ENCODE peak calls at places on chromosome 18, in five cellular contexts. J is tibial artery, H is choroid plexus epithelial cell, B is nephron progenitor cell, R is Calu3. V is an unnamed sample.

GRCh38 chr18:79806976-79807841 is 9.5 kb downstream of the KCNG2 start:
- DNase-seq in R (no peak), B (no peak), J (no peak), H (no peak), V (no peak)

GRCh38 chr18:46429649-46430224 is 227.3 kb downstream of the LOXHD1 start:
- DNase-seq in H (no peak), R (no peak), J (no peak), B (no peak), V (no peak)

GRCh38 chr18:23981369-23981768 is 33.2 kb upstream of the TTC39C start:
- DNase-seq in H (no peak), R (no peak), J (no peak), B (peak; percentile 25), V (no peak)

GRCh38 chr18:9239708-9240107 is 94.9 kb upstream of the TWSG1 start:
- DNase-seq in J (no peak), B (no peak), R (no peak), H (no peak), V (no peak)

GRCh38 chr18:9758624-9759075 is 50.5 kb downstream of the RAB31 start:
- DNase-seq in J (no peak), H (no peak), B (no peak), R (no peak), V (no peak)

GRCh38 chr18:48843162-48843561 is 107.6 kb downstream of the SMAD7 start:
- DNase-seq in R (no peak), J (peak; percentile 67), H (no peak), B (no peak), V (no peak)

GRCh38 chr18:30376515-30376914 is 666.0 kb downstream of the DSC3 start:
- DNase-seq in R (peak; percentile 13), J (no peak), B (no peak), H (no peak), V (peak; percentile 44)

GRCh38 chr18:22203892-22204536 is 34.6 kb downstream of the GATA6 start:
- DNase-seq in B (no peak), J (no peak), H (no peak), R (no peak), V (no peak)

GRCh38 chr18:58416014-58416703 is 212.7 kb downstream of the ALPK2 start:
- DNase-seq in H (no peak), B (no peak), R (no peak), J (peak; percentile 20), V (no peak)

GRCh38 chr18:8584798-8585197 is 24.4 kb upstream of the RAB12 start:
- DNase-seq in H (no peak), J (no peak), R (no peak), B (no peak), V (no peak)

GRCh38 chr18:2617974-2618373 is 37.6 kb upstream of the SMCHD1 start:
- DNase-seq in R (no peak), J (no peak), H (peak; percentile 52), B (no peak), V (no peak)

GRCh38 chr18:8745355-8746014 is 40.1 kb downstream of the MTCL1 start:
- DNase-seq in B (no peak), H (no peak), J (no peak), R (no peak), V (no peak)

GRCh38 chr18:14074187-14074586 is 58.0 kb downstream of the ZNF519 start:
- DNase-seq in J (no peak), H (no peak), B (no peak), R (no peak), V (no peak)
- TF ChIP-seq CTCF in J (no peak), H (peak; percentile 31), B (no peak), R (peak; percentile 11), V (no peak)

GRCh38 chr18:78192044-78192443 is 787.6 kb upstream of the SALL3 start:
- DNase-seq in H (no peak), J (no peak), R (no peak), B (no peak), V (no peak)
- TF ChIP-seq CTCF in H (no peak), J (no peak), R (no peak), B (peak; percentile 12), V (no peak)

DNA sequence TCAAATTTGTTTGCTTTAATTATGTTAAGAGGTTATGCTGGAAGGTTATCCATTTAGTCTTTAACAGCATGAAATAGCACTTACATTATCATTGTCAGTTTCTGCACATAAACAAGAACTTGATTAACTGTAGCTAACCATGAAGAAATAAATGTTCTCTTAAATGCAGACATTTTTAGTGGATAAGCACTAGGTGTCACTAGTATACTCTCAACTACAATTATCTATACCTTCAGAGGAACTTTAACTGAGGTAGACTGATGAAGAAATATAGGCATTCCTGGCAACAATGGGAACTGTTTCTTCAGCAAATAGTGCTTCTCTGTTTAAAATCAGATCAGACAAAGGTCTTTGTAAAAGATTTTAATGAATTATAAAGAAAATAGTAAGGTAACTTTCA is 178.8 kb upstream of the CHST9 start:
- DNase-seq in H (peak; percentile 43), J (no peak), R (no peak), B (no peak), V (peak; percentile 34)
- TF ChIP-seq CTCF in H (peak; percentile 43), J (no peak), R (peak; percentile 17), B (peak; percentile 33), V (peak; percentile 39)

GRCh38 chr18:26405190-26405781 is 143.1 kb downstream of the KCTD1 start:
- DNase-seq in J (no peak), R (peak; percentile 73), H (peak; percentile 53), B (peak; percentile 18), V (peak; percentile 64)
- TF ChIP-seq CTCF in J (no peak), R (peak; percentile 37), H (peak; percentile 45), B (no peak), V (peak; percentile 57)

GRCh38 chr18:11871501-11871900 is 20.3 kb downstream of the CHMP1B start:
- DNase-seq in B (no peak), J (no peak), R (peak; percentile 13), H (no peak), V (no peak)

GRCh38 chr18:11868230-11868629 is 17.0 kb downstream of the CHMP1B start:
- DNase-seq in B (no peak), H (no peak), R (no peak), J (peak; percentile 25), V (no peak)

GRCh38 chr18:11874676-11875075 is 23.5 kb downstream of the CHMP1B start:
- DNase-seq in B (no peak), R (no peak), H (no peak), J (peak; percentile 29), V (no peak)

GRCh38 chr18:11873670-11874340 is 22.6 kb downstream of the CHMP1B start:
- DNase-seq in B (no peak), H (no peak), J (peak; percentile 62), R (no peak), V (no peak)

GRCh38 chr18:11872479-11873136 is 21.4 kb downstream of the CHMP1B start:
- DNase-seq in B (no peak), H (peak; percentile 66), R (peak; percentile 50), J (peak; percentile 56), V (peak; percentile 73)
- TF ChIP-seq CTCF in B (no peak), H (peak; percentile 66), R (peak; percentile 60), J (no peak), V (peak; percentile 62)

DNA sequence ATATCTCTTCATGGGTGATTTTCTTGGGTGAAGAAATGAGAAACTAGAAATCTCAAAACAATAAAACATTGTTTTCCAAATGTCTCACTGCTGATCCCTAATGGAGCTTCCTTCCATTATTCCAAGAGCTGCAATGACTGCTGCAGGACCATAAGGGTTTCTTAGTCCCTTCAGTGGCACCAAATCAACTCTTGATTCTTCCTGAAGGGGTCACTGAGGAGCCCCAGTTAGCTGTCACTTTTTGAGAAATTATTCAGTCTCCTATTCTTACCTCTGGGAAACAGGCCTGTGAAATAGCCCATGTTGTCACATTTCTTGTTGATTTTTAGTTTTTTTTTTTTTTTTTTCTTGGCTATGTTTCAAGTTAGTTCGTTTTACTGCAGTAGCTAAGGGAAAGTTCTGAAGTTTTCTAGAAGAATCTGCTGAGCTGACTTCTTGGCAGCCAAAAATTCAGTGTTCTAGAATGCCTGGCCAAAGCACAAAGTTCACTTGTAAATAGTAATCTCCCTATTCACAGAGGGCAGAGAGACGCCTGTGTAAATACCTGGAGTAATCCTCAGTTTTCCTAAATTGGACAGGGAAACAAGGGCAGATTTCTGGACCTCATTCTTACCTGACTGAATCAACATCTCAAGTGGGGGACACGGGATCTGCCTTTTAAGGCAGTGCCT is 480.0 kb downstream of the RIT2 start:
- DNase-seq in R (no peak), H (no peak), B (no peak), J (no peak), V (peak; percentile 16)
- TF ChIP-seq CTCF in R (no peak), H (peak; percentile 27), B (peak; percentile 12), J (no peak), V (no peak)

GRCh38 chr18:5061785-5062184 is 135.3 kb downstream of the AKAIN1 start:
- DNase-seq in B (no peak), R (no peak), H (no peak), J (no peak), V (no peak)

GRCh38 chr18:5068856-5069255 is 128.2 kb downstream of the AKAIN1 start:
- DNase-seq in B (no peak), H (no peak), R (no peak), J (no peak), V (no peak)

GRCh38 chr18:5064846-5065245 is 132.2 kb downstream of the AKAIN1 start:
- DNase-seq in H (no peak), B (no peak), J (no peak), R (no peak), V (no peak)

GRCh38 chr18:5060543-5060942 is 136.5 kb downstream of the AKAIN1 start:
- DNase-seq in B (no peak), H (no peak), J (no peak), R (no peak), V (no peak)

DNA sequence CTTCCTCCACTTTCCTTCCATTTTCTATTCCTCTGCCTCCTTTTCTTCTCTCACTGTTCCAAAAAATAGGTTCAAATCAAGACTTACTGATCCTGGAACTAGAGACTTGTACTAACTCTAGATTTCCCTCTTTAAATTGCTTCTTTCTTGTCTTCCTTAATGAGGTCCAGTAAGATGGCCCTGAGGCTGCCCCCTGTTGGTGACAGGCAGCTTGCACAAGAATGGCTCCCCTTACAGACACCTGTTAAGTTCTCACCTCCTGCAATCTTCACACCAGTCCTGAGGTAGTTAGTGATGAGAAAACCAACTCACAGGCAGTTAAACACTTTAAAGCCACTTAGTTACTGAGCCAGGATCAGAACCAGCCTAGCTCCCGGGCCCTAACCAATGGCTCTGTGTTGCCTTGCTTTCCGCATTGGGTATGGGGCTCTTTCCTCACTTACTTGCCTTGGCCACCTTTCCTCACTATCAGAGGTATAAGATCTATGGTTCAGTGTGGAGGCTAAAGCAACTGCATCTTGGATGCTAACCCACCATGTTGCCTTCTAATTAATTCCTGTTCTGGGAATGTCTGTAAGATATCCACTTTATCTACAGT is 130.6 kb downstream of the AKAIN1 start:
- DNase-seq in J (no peak), R (peak; percentile 22), B (no peak), H (no peak), V (no peak)
- TF ChIP-seq CTCF in J (no peak), R (peak; percentile 32), B (peak; percentile 38), H (no peak), V (peak; percentile 22)

DNA sequence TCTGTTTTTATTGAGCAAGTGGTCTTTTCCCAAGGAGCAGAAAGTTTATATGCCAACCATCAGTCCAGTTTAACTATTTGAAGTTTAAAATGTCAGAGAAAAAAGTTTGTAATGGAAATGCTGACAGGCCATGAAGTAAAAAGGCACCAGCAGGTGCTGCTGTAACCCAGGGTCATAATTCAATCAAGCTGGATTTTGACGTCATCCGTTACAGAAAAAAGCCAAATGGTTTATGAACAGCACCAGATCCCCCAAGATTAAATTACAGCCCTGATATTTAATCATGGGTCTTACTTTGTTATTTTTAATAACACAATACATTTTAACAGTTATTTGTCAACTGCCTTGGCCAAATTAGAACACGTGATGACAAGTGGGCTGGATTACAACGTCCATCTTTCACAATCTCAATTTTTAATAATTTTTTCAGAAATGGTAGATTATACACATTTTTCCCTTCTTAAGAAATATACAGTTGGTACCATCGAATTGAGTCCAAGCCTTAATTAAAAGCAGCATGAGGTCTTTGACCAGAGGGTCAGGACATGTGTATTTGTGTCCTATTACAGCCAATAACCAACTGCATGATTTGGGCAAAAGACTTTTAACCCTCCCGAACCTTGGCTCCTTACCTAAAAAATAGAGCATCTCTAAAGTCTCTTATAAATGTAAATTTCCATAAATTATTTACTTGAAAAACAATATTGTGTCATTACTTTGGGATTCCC is 10.0 kb downstream of the TCF4 start:
- DNase-seq in J (no peak), R (no peak), B (no peak), H (no peak), V (peak; percentile 2)
- TF ChIP-seq CTCF in J (no peak), R (no peak), B (no peak), H (no peak), V (peak; percentile 12)

V was measured in MCF 10A.